ENCODE peak calls at places on chromosomes 4 and X, in six cellular contexts. V, Q, E, K, Z and F are unnamed samples.

GRCh38 chr4:48331577-48332340 is 9.6 kb upstream of the SLAIN2 start:
- DNase-seq in V (peak; percentile 94), Q (no peak), E (peak; percentile 66), K (no peak), Z (peak; percentile 99), F (no peak)

GRCh38 chr4:73615613-73616012 is 4.6 kb downstream of the RASSF6 start:
- DNase-seq in V (no peak), Q (peak; percentile 90), E (no peak), K (peak; percentile 47), Z (peak; percentile 49), F (no peak)

GRCh38 chrX:10617964-10618342 is 2.4 kb downstream of the MID1 start:
- DNase-seq in V (no peak), Q (no peak), E (peak; percentile 75), K (no peak), Z (no peak), F (no peak)

GRCh38 chrX:152601848-152602616 is 35.7 kb upstream of the GABRQ start:
- DNase-seq in V (no peak), Q (peak; percentile 56), E (no peak), K (no peak), Z (no peak), F (no peak)

GRCh38 chr4:3807311-3807710 is 41.1 kb downstream of the ADRA2C start:
- DNase-seq in V (no peak), Q (peak; percentile 59), E (no peak), K (no peak), Z (no peak), F (no peak)

GRCh38 chr4:38281416-38282071 is 321.3 kb downstream of the PTTG2 start:
- DNase-seq in V (peak; percentile 24), Q (no peak), E (peak; percentile 14), K (no peak), Z (no peak), F (no peak)

GRCh38 chr4:106369456-106370060 is 980 bp upstream of the GIMD1 start:
- DNase-seq in V (peak; percentile 78), Q (peak; percentile 86), E (peak; percentile 86), K (peak; percentile 17), Z (peak; percentile 68), F (peak; percentile 45)

GRCh38 chr4:142420461-142421095 is 425.5 kb downstream of the INPP4B start:
- DNase-seq in V (no peak), Q (no peak), E (no peak), K (no peak), Z (no peak), F (no peak)

GRCh38 chrX:5823861-5824260 is 404.8 kb downstream of the NLGN4X start:
- DNase-seq in V (no peak), Q (peak; percentile 0), E (no peak), K (no peak), Z (no peak), F (no peak)

GRCh38 chrX:69158166-69159040 is 6.8 kb downstream of the PJA1 start:
- DNase-seq in V (peak; percentile 84), Q (peak; percentile 62), E (peak; percentile 85), K (no peak), Z (peak; percentile 49), F (no peak)

GRCh38 chrX:110006161-110006560 is 3.2 kb downstream of the TMEM164 start:
- DNase-seq in V (no peak), Q (no peak), E (no peak), K (no peak), Z (no peak), F (no peak)

GRCh38 chr4:141131738-141132688 is 1.3 kb downstream of the RNF150 start:
- DNase-seq in V (peak; percentile 28), Q (peak; percentile 20), E (peak; percentile 20), K (no peak), Z (peak; percentile 16), F (peak; percentile 31)

GRCh38 chr4:15420642-15421041 is 7.2 kb upstream of the C1QTNF7 start:
- DNase-seq in V (peak; percentile 66), Q (peak; percentile 40), E (peak; percentile 85), K (no peak), Z (peak; percentile 34), F (no peak)

GRCh38 chrX:41022579-41022978 is 62.7 kb upstream of the USP9X start:
- DNase-seq in V (no peak), Q (no peak), E (peak; percentile 38), K (no peak), Z (peak; percentile 77), F (no peak)

GRCh38 chr4:86608757-86609375 is 14.8 kb downstream of the PTPN13 start:
- DNase-seq in V (no peak), Q (no peak), E (peak; percentile 49), K (no peak), Z (no peak), F (no peak)

GRCh38 chr4:182862921-182863320 is 54.3 kb downstream of the DCTD start:
- DNase-seq in V (no peak), Q (no peak), E (no peak), K (no peak), Z (no peak), F (no peak)

GRCh38 chr4:44583393-44583792 is 68.0 kb downstream of the YIPF7 start:
- DNase-seq in V (no peak), Q (peak; percentile 56), E (no peak), K (no peak), Z (no peak), F (no peak)

GRCh38 chr4:6377626-6378492 is 94.6 kb downstream of the PPP2R2C start:
- DNase-seq in V (no peak), Q (no peak), E (no peak), K (no peak), Z (no peak), F (peak; percentile 24)

GRCh38 chrX:5236096-5236495 is 992.6 kb downstream of the NLGN4X start:
- DNase-seq in V (peak; percentile 50), Q (peak; percentile 63), E (no peak), K (no peak), Z (peak; percentile 3), F (no peak)

GRCh38 chr4:139528377-139529005 is 27.5 kb downstream of the SETD7 start:
- DNase-seq in V (peak; percentile 93), Q (no peak), E (peak; percentile 96), K (no peak), Z (no peak), F (no peak)

GRCh38 chr4:188780686-188781085 is 641.4 kb downstream of the TRIML1 start:
- DNase-seq in V (peak; percentile 52), Q (no peak), E (no peak), K (no peak), Z (no peak), F (no peak)

GRCh38 chr4:181897935-181898334 is 345.3 kb upstream of the TENM3 start:
- DNase-seq in V (no peak), Q (no peak), E (peak; percentile 91), K (no peak), Z (peak; percentile 85), F (no peak)

GRCh38 chr4:8688041-8688907 is 95.7 kb downstream of the CPZ start:
- DNase-seq in V (no peak), Q (peak; percentile 65), E (peak; percentile 2), K (peak; percentile 25), Z (peak; percentile 19), F (peak; percentile 59)

GRCh38 chrX:56313308-56313707 is 81.2 kb downstream of the KLF8 start:
- DNase-seq in V (no peak), Q (no peak), E (no peak), K (no peak), Z (peak; percentile 4), F (no peak)

DNA sequence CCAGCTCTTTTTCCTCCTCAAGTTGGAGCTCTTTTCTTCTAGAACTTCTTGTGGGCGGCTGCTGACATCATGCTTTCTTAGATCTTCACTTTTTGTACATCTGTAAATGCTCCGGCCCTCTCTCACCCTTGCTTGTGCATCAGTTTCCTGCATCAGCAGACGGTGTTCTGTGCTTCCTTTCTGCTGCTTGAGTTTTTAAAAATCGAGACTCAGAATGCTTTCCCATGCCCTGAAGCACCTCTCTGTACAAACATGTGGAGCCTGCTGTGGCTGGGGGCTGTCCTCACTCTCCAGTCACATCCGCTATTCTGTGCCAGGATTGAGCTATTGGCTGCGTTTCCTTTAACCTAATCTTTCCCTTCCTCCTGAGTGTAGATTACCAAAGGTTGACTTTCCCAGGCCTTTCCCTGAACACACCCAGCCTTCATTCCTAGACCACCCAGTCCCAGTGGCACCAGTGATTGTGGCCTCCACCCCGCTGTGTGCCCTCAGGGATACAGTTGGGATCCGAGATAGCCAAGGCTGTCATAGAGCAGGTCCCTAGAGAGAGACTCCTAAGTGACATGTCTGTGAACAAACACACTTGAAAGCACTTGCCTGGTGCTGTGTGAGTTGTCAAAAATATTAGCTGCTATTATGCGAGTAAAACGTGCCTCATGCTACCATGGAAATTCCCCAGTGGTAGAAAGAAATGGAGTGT is 41.9 kb downstream of the TNIP2 start:
- DNase-seq in V (no peak), Q (peak; percentile 13), E (peak; percentile 71), K (no peak), Z (no peak), F (no peak)
- H3K36me3 ChIP-seq in V (peaks cover 43% of the 10 kb centered on the region), Q (no peaks in the 10 kb centered on the region), E (peaks cover 22% of the 10 kb centered on the region), K (peaks cover 8% of the 10 kb centered on the region), Z (peaks cover 14% of the 10 kb centered on the region), F (peaks cover 77% of the 10 kb centered on the region)

DNA sequence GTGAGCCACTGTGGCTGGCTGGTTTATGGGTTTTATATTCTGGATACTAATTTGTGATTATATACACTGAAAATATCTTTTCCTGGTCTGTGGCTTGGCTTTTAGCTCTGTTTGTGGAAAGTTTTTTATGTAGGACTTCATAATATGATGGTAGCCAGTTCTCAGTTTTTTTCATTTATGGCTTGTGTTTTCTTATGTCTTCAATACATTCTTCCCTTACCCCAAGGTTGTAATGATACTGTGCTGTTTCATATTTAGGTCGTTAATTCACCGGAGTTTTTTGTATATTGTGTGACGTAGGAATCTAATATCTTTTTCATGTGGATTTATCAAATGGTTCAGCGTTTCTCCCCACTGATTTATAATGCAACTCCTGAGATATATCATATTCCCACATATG is 6.6 kb downstream of the ZFX start:
- DNase-seq in V (no peak), Q (no peak), E (no peak), K (no peak), Z (no peak), F (no peak)
- H3K4me2 ChIP-seq in V (no peak overlapping the region), Q (no peak overlapping the region), E (no peak overlapping the region), K (no peak overlapping the region), Z (no peak overlapping the region), F (no peak overlapping the region)

GRCh38 chr4:24576276-24576675 is 8.1 kb downstream of the DHX15 start:
- DNase-seq in V (no peak), Q (peak; percentile 72), E (no peak), K (no peak), Z (peak; percentile 62), F (no peak)
- H3K23ac ChIP-seq in V (no peak overlapping the region), Q (no peak overlapping the region), E (no peak overlapping the region), K (no peak overlapping the region), Z (peak overlapping the region; percentile 99), F (no peak overlapping the region)

GRCh38 chrX:150752124-150752523 is 58.9 kb downstream of the MTMR1 start:
- DNase-seq in V (no peak), Q (no peak), E (peak; percentile 19), K (no peak), Z (no peak), F (no peak)
- H3K36me3 ChIP-seq in V (peaks cover 12% of the 10 kb centered on the region), Q (no peaks in the 10 kb centered on the region), E (peaks cover 13% of the 10 kb centered on the region), K (peaks cover 2% of the 10 kb centered on the region), Z (peaks cover 11% of the 10 kb centered on the region), F (peaks cover 13% of the 10 kb centered on the region)

DNA sequence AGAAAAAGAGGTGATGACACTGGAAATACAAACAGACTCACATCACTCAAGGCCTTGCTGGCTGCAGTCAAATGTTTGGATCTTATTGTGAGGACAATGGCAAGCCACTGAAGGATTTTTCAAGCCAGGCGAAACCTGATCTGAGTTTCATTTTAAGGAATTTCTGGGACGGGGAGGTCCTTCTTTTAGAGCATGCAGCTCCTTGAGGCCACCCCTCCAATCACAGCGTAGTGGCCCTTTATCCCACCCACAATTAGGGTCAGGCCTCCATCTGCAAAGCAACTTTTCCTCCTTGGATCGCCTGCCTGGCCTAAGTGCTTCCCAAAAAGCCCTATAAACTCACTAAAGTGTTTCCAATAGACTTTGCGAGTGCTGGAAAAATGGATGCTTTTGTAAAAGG is 115.5 kb downstream of the EFHC2 start:
- DNase-seq in V (no peak), Q (peak; percentile 34), E (no peak), K (no peak), Z (no peak), F (no peak)
- H3K4me2 ChIP-seq in V (no peak overlapping the region), Q (no peak overlapping the region), E (no peak overlapping the region), K (no peak overlapping the region), Z (no peak overlapping the region), F (no peak overlapping the region)

GRCh38 chrX:114363346-114363745 is 220.5 kb upstream of the HTR2C start:
- DNase-seq in V (no peak), Q (peak; percentile 73), E (no peak), K (no peak), Z (no peak), F (no peak)
- H3K23ac ChIP-seq in V (no peak overlapping the region), Q (no peak overlapping the region), E (no peak overlapping the region), K (no peak overlapping the region), Z (no peak overlapping the region), F (no peak overlapping the region)